ENCODE peak calls at places on chromosomes 13 and 19, in five cellular contexts. Y, K, E, S and J are unnamed samples.

GRCh38 chr13:93900735-93901134 is 578.7 kb downstream of the DCT start:
- DNase-seq in Y (no peak), K (no peak), E (no peak), S (no peak), J (no peak)

GRCh38 chr19:52722062-52723005 is 12.5 kb downstream of the ZNF611 start:
- DNase-seq in Y (no peak), K (no peak), E (peak), S (no peak), J (peak)

GRCh38 chr19:38650911-38651584 is 3.6 kb downstream of the ACTN4 start:
- DNase-seq in Y (no peak), K (no peak), E (peak), S (no peak), J (peak)

GRCh38 chr13:31761951-31762350 is 22.6 kb downstream of the RXFP2 start:
- DNase-seq in Y (no peak), K (no peak), E (no peak), S (no peak), J (no peak)

GRCh38 chr19:16368385-16369305 is 44.0 kb downstream of the KLF2 start:
- DNase-seq in Y (no peak), K (peak), E (no peak), S (no peak), J (no peak)

GRCh38 chr13:22311734-22312404 is 641.0 kb downstream of the FGF9 start:
- DNase-seq in Y (no peak), K (no peak), E (no peak), S (no peak), J (no peak)

GRCh38 chr13:77779461-77780272 is 82.2 kb downstream of the SLAIN1 start:
- DNase-seq in Y (peak), K (peak), E (peak), S (peak), J (peak)

GRCh38 chr19:57377498-57378146 is 12.0 kb upstream of the ZNF548 start:
- DNase-seq in Y (no peak), K (no peak), E (no peak), S (no peak), J (no peak)

GRCh38 chr13:100361504-100361903 is 227.1 kb downstream of the GGACT start:
- DNase-seq in Y (no peak), K (no peak), E (peak), S (peak), J (peak)